ENCODE peak calls at places on chromosomes 16 and 17, in seven cellular contexts. One of them, this sample, is unnamed.

GRCh38 chr17:40501499-40501911 is at the start of gene TNS4:
- DNase-seq in transverse colon: peak
- DNase-seq in GM12891: no peak
- DNase-seq in prostate gland: peak
- DNase-seq in sigmoid colon: peak
- DNase-seq in stomach: peak
- DNase-seq in spleen: peak
- DNase-seq in this sample: no peak

GRCh38 chr16:12801511-12802042 is 2.1 kb downstream of the CPPED1 start:
- DNase-seq in GM12891: peak
- DNase-seq in stomach: no peak
- DNase-seq in sigmoid colon: no peak
- DNase-seq in spleen: no peak
- DNase-seq in prostate gland: no peak
- DNase-seq in transverse colon: peak
- DNase-seq in this sample: peak

GRCh38 chr16:84881702-84882521 is 62.1 kb downstream of the CRISPLD2 start:
- DNase-seq in transverse colon: no peak
- DNase-seq in prostate gland: no peak
- DNase-seq in spleen: no peak
- DNase-seq in stomach: no peak
- DNase-seq in sigmoid colon: no peak
- DNase-seq in GM12891: no peak
- DNase-seq in this sample: no peak

GRCh38 chr17:27491713-27492190 is 35.5 kb downstream of the KSR1 start:
- DNase-seq in stomach: no peak
- DNase-seq in prostate gland: no peak
- DNase-seq in transverse colon: no peak
- DNase-seq in spleen: no peak
- DNase-seq in GM12891: no peak
- DNase-seq in sigmoid colon: no peak
- DNase-seq in this sample: no peak

GRCh38 chr17:61250335-61250890 is 149.2 kb upstream of the TBX2 start:
- DNase-seq in GM12891: no peak
- DNase-seq in prostate gland: no peak
- DNase-seq in spleen: no peak
- DNase-seq in stomach: no peak
- DNase-seq in transverse colon: no peak
- DNase-seq in sigmoid colon: no peak
- DNase-seq in this sample: no peak

GRCh38 chr17:57471941-57472368 is 215.6 kb downstream of the MSI2 start:
- DNase-seq in sigmoid colon: no peak
- DNase-seq in prostate gland: no peak
- DNase-seq in GM12891: no peak
- DNase-seq in spleen: peak
- DNase-seq in stomach: no peak
- DNase-seq in transverse colon: no peak
- DNase-seq in this sample: no peak

GRCh38 chr17:28508325-28508724 is 2.2 kb downstream of the FOXN1 start:
- DNase-seq in transverse colon: no peak
- DNase-seq in spleen: no peak
- DNase-seq in GM12891: no peak
- DNase-seq in sigmoid colon: no peak
- DNase-seq in prostate gland: no peak
- DNase-seq in stomach: no peak
- DNase-seq in this sample: no peak

GRCh38 chr17:56593741-56594527 is 435 bp downstream of the NOG start:
- DNase-seq in prostate gland: peak
- DNase-seq in GM12891: peak
- DNase-seq in sigmoid colon: peak
- DNase-seq in transverse colon: peak
- DNase-seq in spleen: peak
- DNase-seq in stomach: peak
- DNase-seq in this sample: peak

GRCh38 chr16:79283578-79283977 is 317.0 kb downstream of the MAF start:
- DNase-seq in transverse colon: peak
- DNase-seq in sigmoid colon: no peak
- DNase-seq in spleen: no peak
- DNase-seq in stomach: no peak
- DNase-seq in prostate gland: no peak
- DNase-seq in GM12891: no peak
- DNase-seq in this sample: no peak

GRCh38 chr16:11349599-11350276 is 4.5 kb downstream of the RMI2 start:
- DNase-seq in stomach: peak
- DNase-seq in spleen: no peak
- DNase-seq in transverse colon: peak
- DNase-seq in sigmoid colon: peak
- DNase-seq in prostate gland: peak
- DNase-seq in GM12891: no peak
- DNase-seq in this sample: no peak

GRCh38 chr16:78444-79145 is 570 bp downstream of the MPG start:
- DNase-seq in spleen: peak
- DNase-seq in sigmoid colon: peak
- DNase-seq in GM12891: peak
- DNase-seq in prostate gland: no peak
- DNase-seq in transverse colon: no peak
- DNase-seq in stomach: no peak
- DNase-seq in this sample: no peak

GRCh38 chr17:56431736-56432135 is 161.8 kb upstream of the NOG start:
- DNase-seq in sigmoid colon: no peak
- DNase-seq in stomach: no peak
- DNase-seq in prostate gland: no peak
- DNase-seq in spleen: no peak
- DNase-seq in transverse colon: no peak
- DNase-seq in GM12891: no peak
- DNase-seq in this sample: no peak

GRCh38 chr17:72173475-72174116 is 52.8 kb downstream of the SOX9 start:
- DNase-seq in stomach: no peak
- DNase-seq in prostate gland: no peak
- DNase-seq in GM12891: no peak
- DNase-seq in spleen: no peak
- DNase-seq in sigmoid colon: no peak
- DNase-seq in transverse colon: no peak
- DNase-seq in this sample: no peak

GRCh38 chr16:35188288-35189155 is 1729.1 kb downstream of the TP53TG3F start:
- DNase-seq in stomach: no peak
- DNase-seq in prostate gland: no peak
- DNase-seq in GM12891: no peak
- DNase-seq in transverse colon: no peak
- DNase-seq in spleen: no peak
- DNase-seq in sigmoid colon: no peak
- DNase-seq in this sample: no peak

GRCh38 chr17:76196675-76197074 is 43.6 kb downstream of the RNF157 start:
- DNase-seq in GM12891: no peak
- DNase-seq in spleen: no peak
- DNase-seq in prostate gland: peak
- DNase-seq in sigmoid colon: peak
- DNase-seq in stomach: peak
- DNase-seq in transverse colon: peak
- DNase-seq in this sample: no peak

GRCh38 chr16:66344533-66345145 is 21.9 kb upstream of the CDH5 start:
- DNase-seq in stomach: no peak
- DNase-seq in GM12891: no peak
- DNase-seq in prostate gland: no peak
- DNase-seq in spleen: peak
- DNase-seq in sigmoid colon: no peak
- DNase-seq in transverse colon: no peak
- DNase-seq in this sample: no peak

GRCh38 chr16:2842340-2843000 is 12.4 kb downstream of the ZG16B start:
- DNase-seq in sigmoid colon: peak
- DNase-seq in spleen: peak
- DNase-seq in transverse colon: peak
- DNase-seq in stomach: peak
- DNase-seq in GM12891: peak
- DNase-seq in prostate gland: no peak
- DNase-seq in this sample: no peak

GRCh38 chr17:74233937-74234336 is 20.6 kb downstream of the TTYH2 start:
- DNase-seq in prostate gland: no peak
- DNase-seq in stomach: no peak
- DNase-seq in GM12891: no peak
- DNase-seq in transverse colon: no peak
- DNase-seq in spleen: no peak
- DNase-seq in sigmoid colon: no peak
- DNase-seq in this sample: no peak

GRCh38 chr17:7477392-7478275 is 1.8 kb downstream of the ZBTB4 start:
- DNase-seq in prostate gland: no peak
- DNase-seq in sigmoid colon: peak
- DNase-seq in transverse colon: peak
- DNase-seq in stomach: peak
- DNase-seq in spleen: peak
- DNase-seq in GM12891: no peak
- DNase-seq in this sample: no peak

GRCh38 chr16:78551487-78552085 is 452.1 kb downstream of the WWOX start:
- DNase-seq in prostate gland: no peak
- DNase-seq in stomach: no peak
- DNase-seq in sigmoid colon: no peak
- DNase-seq in spleen: no peak
- DNase-seq in transverse colon: no peak
- DNase-seq in GM12891: no peak
- DNase-seq in this sample: no peak

DNA sequence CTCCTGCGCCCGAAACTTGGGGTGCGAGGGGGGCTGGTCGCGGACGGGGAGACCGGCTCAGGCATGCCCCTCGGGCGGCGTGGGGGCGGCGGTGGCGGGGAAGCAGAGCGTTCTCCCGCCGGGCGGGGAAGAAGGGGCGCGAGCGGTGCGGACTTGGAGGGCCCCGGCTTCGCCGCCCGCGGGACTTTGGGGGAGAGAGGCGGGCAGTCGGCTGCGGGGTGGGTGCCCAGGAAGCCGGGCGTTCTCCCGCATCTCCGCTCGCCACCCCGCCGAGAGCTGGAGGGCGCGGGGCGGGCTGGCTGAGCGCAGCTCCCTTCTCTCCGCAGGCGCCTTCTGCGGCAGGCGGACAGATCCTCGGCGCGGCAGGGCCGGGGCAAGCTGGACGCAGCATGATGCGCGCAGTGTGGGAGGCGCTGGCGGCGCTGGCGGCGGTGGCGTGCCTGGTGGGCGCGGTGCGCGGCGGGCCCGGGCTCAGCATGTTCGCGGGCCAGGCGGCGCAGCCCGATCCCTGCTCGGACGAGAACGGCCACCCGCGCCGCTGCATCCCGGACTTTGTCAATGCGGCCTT is 759 bp downstream of the NTN1 start:
- DNase-seq in prostate gland: peak
- DNase-seq in GM12891: no peak
- DNase-seq in stomach: no peak
- DNase-seq in sigmoid colon: peak
- DNase-seq in spleen: no peak
- DNase-seq in transverse colon: no peak
- DNase-seq in this sample: peak
- TF ChIP-seq POLR2A in prostate gland: no peak
- TF ChIP-seq POLR2A in GM12891: no peak
- TF ChIP-seq POLR2A in stomach: no peak
- TF ChIP-seq POLR2A in sigmoid colon: no peak
- TF ChIP-seq POLR2A in spleen: no peak
- TF ChIP-seq POLR2A in transverse colon: no peak
- TF ChIP-seq POLR2A in this sample: no peak

GRCh38 chr16:88451586-88452484 is 1.2 kb upstream of the ZFPM1 start:
- DNase-seq in stomach: no peak
- DNase-seq in spleen: no peak
- DNase-seq in sigmoid colon: no peak
- DNase-seq in GM12891: no peak
- DNase-seq in transverse colon: no peak
- DNase-seq in prostate gland: no peak
- DNase-seq in this sample: no peak

GRCh38 chr16:88452485-88453216 is 429 bp upstream of the ZFPM1 start:
- DNase-seq in transverse colon: peak
- DNase-seq in prostate gland: peak
- DNase-seq in sigmoid colon: peak
- DNase-seq in GM12891: peak
- DNase-seq in spleen: peak
- DNase-seq in stomach: peak
- DNase-seq in this sample: peak

GRCh38 chr16:88454315-88455057 is 1.4 kb downstream of the ZFPM1 start:
- DNase-seq in transverse colon: peak
- DNase-seq in stomach: peak
- DNase-seq in prostate gland: no peak
- DNase-seq in GM12891: no peak
- DNase-seq in sigmoid colon: no peak
- DNase-seq in spleen: peak
- DNase-seq in this sample: no peak

GRCh38 chr16:88453621-88454314 is 688 bp downstream of the ZFPM1 start:
- DNase-seq in prostate gland: no peak
- DNase-seq in GM12891: no peak
- DNase-seq in spleen: peak
- DNase-seq in transverse colon: no peak
- DNase-seq in stomach: no peak
- DNase-seq in sigmoid colon: no peak
- DNase-seq in this sample: no peak

GRCh38 chr16:88453217-88453531 is at the start of gene ZFPM1:
- DNase-seq in GM12891: no peak
- DNase-seq in spleen: no peak
- DNase-seq in prostate gland: no peak
- DNase-seq in stomach: no peak
- DNase-seq in sigmoid colon: no peak
- DNase-seq in transverse colon: no peak
- DNase-seq in this sample: no peak
- TF ChIP-seq POLR2AphosphoS5 in GM12891: no peak
- TF ChIP-seq POLR2AphosphoS5 in spleen: no peak
- TF ChIP-seq POLR2AphosphoS5 in prostate gland: no peak
- TF ChIP-seq POLR2AphosphoS5 in stomach: peak
- TF ChIP-seq POLR2AphosphoS5 in sigmoid colon: no peak
- TF ChIP-seq POLR2AphosphoS5 in transverse colon: no peak
- TF ChIP-seq POLR2AphosphoS5 in this sample: no peak

DNA sequence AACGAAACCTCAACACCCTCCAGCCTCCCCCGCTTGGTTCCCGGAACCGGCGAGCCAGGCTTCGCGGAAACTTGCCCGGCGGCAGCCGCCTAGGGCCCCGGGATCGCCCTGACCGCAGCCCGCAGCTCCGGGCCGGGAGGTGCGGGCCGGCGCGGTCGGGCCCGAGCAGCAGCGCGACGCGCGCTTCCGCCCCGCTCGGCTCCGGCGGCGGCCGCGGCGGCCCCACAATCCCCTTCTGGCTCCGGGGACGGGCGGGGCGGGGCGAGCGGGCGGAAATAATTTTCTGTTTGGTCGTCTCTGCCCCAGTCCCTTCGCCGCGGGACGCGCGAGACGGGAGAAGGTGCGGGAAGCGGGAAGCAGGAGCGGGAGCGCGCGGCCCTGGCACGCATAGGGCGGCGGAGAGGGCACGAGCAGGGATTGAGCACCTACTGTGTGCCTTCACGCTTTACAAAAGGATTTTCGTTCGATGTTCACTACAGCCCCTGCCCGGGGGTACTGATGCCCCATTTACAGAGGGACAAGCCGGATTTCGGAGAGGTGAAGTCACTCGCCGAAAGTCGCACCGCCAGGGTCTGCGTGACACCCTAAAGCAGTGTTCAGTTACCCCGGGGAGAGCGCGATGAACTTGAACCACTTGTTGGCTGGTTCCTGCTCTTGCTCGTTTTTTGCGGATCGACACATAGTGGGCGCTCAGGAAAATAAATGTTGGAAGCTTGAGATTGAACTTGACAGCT is 2.7 kb upstream of the MLLT6 start:
- DNase-seq in stomach: peak
- DNase-seq in prostate gland: peak
- DNase-seq in sigmoid colon: peak
- DNase-seq in GM12891: no peak
- DNase-seq in transverse colon: peak
- DNase-seq in spleen: peak
- DNase-seq in this sample: peak
- TF ChIP-seq POLR2A in stomach: no peak
- TF ChIP-seq POLR2A in prostate gland: peak
- TF ChIP-seq POLR2A in sigmoid colon: peak
- TF ChIP-seq POLR2A in GM12891: peak
- TF ChIP-seq POLR2A in transverse colon: peak
- TF ChIP-seq POLR2A in spleen: peak
- TF ChIP-seq POLR2A in this sample: peak

GRCh38 chr17:17702821-17703607 is 21.8 kb downstream of the RAI1 start:
- DNase-seq in prostate gland: no peak
- DNase-seq in transverse colon: no peak
- DNase-seq in GM12891: no peak
- DNase-seq in sigmoid colon: no peak
- DNase-seq in stomach: no peak
- DNase-seq in spleen: no peak
- DNase-seq in this sample: no peak
- TF ChIP-seq POLR2AphosphoS5 in prostate gland: no peak
- TF ChIP-seq POLR2AphosphoS5 in transverse colon: no peak
- TF ChIP-seq POLR2AphosphoS5 in GM12891: no peak
- TF ChIP-seq POLR2AphosphoS5 in sigmoid colon: no peak
- TF ChIP-seq POLR2AphosphoS5 in stomach: no peak
- TF ChIP-seq POLR2AphosphoS5 in spleen: peak
- TF ChIP-seq POLR2AphosphoS5 in this sample: no peak

This sample was measured in GM12892.